ENCODE peak calls at places on chromosomes 16 and 17, in ten cellular contexts. U is A549; I is Right ventricle myocardium superior; V is NCI-H446; J is activated CD4-positive, alpha-beta T cell treated with anti-CD3 and anti-CD28 coated beads, Interleukin-2, amount 50 U/mL, for 1 hour; S is H9; Y is activated naive CD4-positive, alpha-beta T cell treated with Interleukin-2 at 50 U/mL for 16 hours; Q is psoas muscle; M is T-helper 2 cell; C is T-helper 22 cell. W is an unnamed sample.

GRCh38 chr17:77208856-77209255 is 68.1 kb downstream of the SEC14L1 start:
- DNase-seq in I (no peak), J (no peak), Q (no peak), C (no peak), S (no peak), V (no peak), U (no peak), M (no peak), Y (no peak), W (no peak)

GRCh38 chr16:67327774-67328173 is 1.2 kb downstream of the LRRC36 start:
- DNase-seq in Q (no peak), C (no peak), M (no peak), Y (no peak), I (no peak), J (no peak), U (no peak), S (no peak), V (no peak), W (no peak)

GRCh38 chr16:84065536-84066132 is 23.0 kb upstream of the SLC38A8 start:
- DNase-seq in I (no peak), Q (no peak), M (no peak), U (peak), Y (peak), V (peak), C (no peak), J (no peak), S (peak), W (no peak)

GRCh38 chr16:79081292-79082066 is 519.1 kb downstream of the MAF start:
- DNase-seq in Y (peak), V (no peak), Q (no peak), C (no peak), I (no peak), J (no peak), M (no peak), U (no peak), S (no peak), W (no peak)

GRCh38 chr16:88886915-88887521 is 20.6 kb upstream of the PABPN1L start:
- DNase-seq in J (no peak), Y (no peak), I (peak), S (no peak), Q (peak), C (no peak), M (no peak), V (peak), U (no peak), W (no peak)

GRCh38 chr17:19244796-19245195 is 7.6 kb downstream of the EPN2 start:
- DNase-seq in Q (no peak), U (no peak), J (no peak), V (no peak), I (no peak), Y (no peak), M (no peak), C (no peak), S (no peak), W (no peak)

GRCh38 chr16:20042848-20043247 is 30.8 kb downstream of the GPR139 start:
- DNase-seq in V (no peak), Q (no peak), S (no peak), J (no peak), U (no peak), M (no peak), Y (no peak), I (no peak), C (no peak), W (peak)

GRCh38 chr17:82931696-82932060 is 91.9 kb upstream of the ZNF750 start:
- DNase-seq in Y (no peak), U (no peak), M (no peak), J (no peak), C (no peak), S (no peak), Q (peak), I (peak), V (no peak), W (no peak)

GRCh38 chr17:57109393-57110151 is 24.5 kb downstream of the AKAP1 start:
- DNase-seq in J (no peak), C (no peak), I (peak), M (no peak), V (no peak), S (peak), Q (peak), U (no peak), Y (no peak), W (no peak)

GRCh38 chr16:27313422-27314160 is at the start of gene IL4R:
- DNase-seq in I (peak), U (no peak), V (no peak), Y (peak), S (peak), C (peak), Q (peak), J (peak), M (peak), W (peak)

GRCh38 chr16:84356591-84357116 is 11.7 kb upstream of the ATP2C2 start:
- DNase-seq in V (no peak), C (no peak), U (no peak), Y (no peak), S (no peak), Q (no peak), J (no peak), M (no peak), I (no peak), W (no peak)

GRCh38 chr17:7929158-7930029 is at the start of gene KCNAB3:
- DNase-seq in S (peak), J (peak), I (peak), U (peak), Y (peak), C (peak), M (no peak), V (peak), Q (no peak), W (no peak)

GRCh38 chr17:31467502-31468256 is 76.2 kb downstream of the RAB11FIP4 start:
- DNase-seq in C (no peak), Y (no peak), M (no peak), I (peak), J (no peak), S (no peak), V (no peak), Q (no peak), U (no peak), W (no peak)

GRCh38 chr16:50273888-50274770 is 7.8 kb downstream of the ADCY7 start:
- DNase-seq in Q (peak), U (no peak), I (peak), Y (peak), M (no peak), C (peak), S (no peak), V (no peak), J (peak), W (no peak)

GRCh38 chr16:75293746-75294145 is 42.3 kb upstream of the BCAR1 start:
- DNase-seq in U (no peak), Q (no peak), M (no peak), Y (no peak), J (no peak), I (no peak), V (no peak), C (no peak), S (no peak), W (no peak)

W was measured in H54.